ENCODE peak calls at places on chromosomes 6 and 20, in nine cellular contexts. M is K562, H is upper lobe of left lung, D is HepG2, Z is transverse colon, Y is stomach, A is sigmoid colon, J is GM12878, B is esophagus muscularis mucosa. F is an unnamed sample.

GRCh38 chr6:117481278-117481925 is 1.1 kb upstream of the DCBLD1 start:
- DNase-seq in J (no peak), Z (peak; percentile 51), D (peak; percentile 84), H (no peak), A (no peak), Y (peak; percentile 28), B (no peak), M (peak; percentile 15), F (no peak)

GRCh38 chr20:47489448-47489872 is 12.2 kb upstream of the NCOA3 start:
- DNase-seq in Y (no peak), Z (peak; percentile 37), D (no peak), H (peak; percentile 50), M (no peak), A (peak; percentile 73), J (no peak), B (no peak), F (no peak)

GRCh38 chr6:144899161-144899560 is 614.0 kb downstream of the UTRN start:
- DNase-seq in Y (no peak), H (no peak), M (no peak), A (no peak), D (no peak), B (no peak), Z (no peak), J (no peak), F (no peak)

GRCh38 chr6:144285548-144285797 is 338 bp downstream of the UTRN start:
- DNase-seq in H (no peak), A (no peak), Z (no peak), B (no peak), D (no peak), M (no peak), J (no peak), Y (no peak), F (no peak)

GRCh38 chr20:41848180-41848579 is 230.0 kb upstream of the CHD6 start:
- DNase-seq in B (no peak), A (no peak), H (no peak), M (peak; percentile 24), Z (no peak), D (peak; percentile 29), Y (no peak), J (no peak), F (no peak)

GRCh38 chr6:133767571-133767970 is 121.3 kb upstream of the TCF21 start:
- DNase-seq in B (no peak), H (no peak), Y (no peak), M (no peak), Z (no peak), A (no peak), D (no peak), J (no peak), F (no peak)

GRCh38 chr20:17557675-17558006 is 12.2 kb upstream of the DSTN start:
- DNase-seq in Z (peak; percentile 37), Y (peak; percentile 59), H (peak; percentile 70), J (no peak), D (peak; percentile 50), B (no peak), A (no peak), M (no peak), F (no peak)

GRCh38 chr20:54085425-54085824 is 15.0 kb upstream of the BCAS1 start:
- DNase-seq in B (no peak), J (no peak), Z (no peak), H (no peak), D (no peak), A (no peak), Y (no peak), M (no peak), F (no peak)

GRCh38 chr20:32574296-32575226 is 10.6 kb downstream of the NOL4L start:
- DNase-seq in M (peak; percentile 79), H (peak; percentile 52), J (no peak), Z (no peak), D (no peak), Y (no peak), B (no peak), A (no peak), F (no peak)

GRCh38 chr6:154435400-154435945 is 75.0 kb downstream of the CNKSR3 start:
- DNase-seq in A (no peak), M (no peak), B (no peak), J (no peak), Z (no peak), Y (no peak), D (no peak), H (no peak), F (no peak)

GRCh38 chr6:122868137-122868536 is 79.1 kb downstream of the SMPDL3A start:
- DNase-seq in D (no peak), H (no peak), Z (no peak), J (no peak), A (no peak), M (no peak), B (no peak), Y (no peak), F (no peak)

GRCh38 chr20:36472656-36473071 is 68.7 kb upstream of the MYL9 start:
- DNase-seq in M (peak; percentile 76), Z (peak; percentile 82), J (no peak), A (peak; percentile 83), D (no peak), H (peak; percentile 72), Y (peak; percentile 54), B (no peak), F (peak; percentile 83)

GRCh38 chr6:2862712-2863174 is 21.1 kb upstream of the SERPINB1 start:
- DNase-seq in A (no peak), B (peak; percentile 42), D (no peak), Y (no peak), Z (no peak), H (no peak), J (peak; percentile 93), M (no peak), F (no peak)

GRCh38 chr6:2157441-2158127 is 87.8 kb downstream of the GMDS start:
- DNase-seq in B (no peak), Z (no peak), M (no peak), Y (no peak), H (no peak), D (peak; percentile 23), J (peak; percentile 34), A (no peak), F (no peak)

GRCh38 chr6:142045380-142046270 is 87.1 kb upstream of the GJE1 start:
- DNase-seq in M (no peak), D (no peak), H (no peak), Z (no peak), J (no peak), Y (no peak), A (no peak), B (no peak), F (no peak)

DNA sequence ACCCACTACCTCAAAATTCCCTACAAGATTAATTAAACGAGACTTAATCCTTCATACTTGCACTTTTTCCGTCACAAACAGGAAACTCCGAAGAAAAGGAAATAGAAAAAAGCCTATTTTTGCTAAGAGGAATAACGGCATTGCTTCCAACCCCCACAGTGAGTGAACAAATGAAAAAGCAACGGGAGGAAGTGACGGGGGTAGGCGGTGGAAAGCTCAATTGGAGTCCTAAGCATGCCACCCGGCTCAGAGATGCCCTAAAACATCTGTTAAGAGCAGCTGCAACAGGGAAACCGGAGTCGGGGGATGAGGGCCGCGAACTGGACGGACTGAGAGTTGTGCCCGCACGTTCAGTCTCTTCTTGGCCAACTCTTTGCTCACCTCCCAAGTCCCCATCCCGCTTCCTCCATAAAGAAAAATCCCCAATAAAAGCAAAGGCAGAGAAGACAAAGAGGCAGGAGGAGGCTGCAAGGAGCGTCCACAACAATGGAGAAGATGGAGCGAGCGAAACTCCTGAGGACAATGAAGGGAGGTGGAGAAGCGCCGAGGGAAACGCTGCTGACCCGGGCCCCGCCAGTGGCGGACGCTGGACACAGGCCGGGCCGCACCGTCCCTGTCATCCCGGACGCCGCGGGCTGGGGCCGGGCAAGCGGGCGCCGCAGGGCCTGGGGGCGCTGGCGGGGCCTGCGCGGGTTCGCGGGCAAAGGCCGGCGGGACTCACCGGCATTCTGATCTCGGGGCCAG is 671 bp downstream of the SEC63 start:
- DNase-seq in A (peak; percentile 76), Y (peak; percentile 46), Z (peak; percentile 66), B (no peak), J (no peak), H (peak; percentile 61), D (peak; percentile 47), M (peak; percentile 27), F (peak; percentile 76)
- TF ChIP-seq POLR2AphosphoS5 in A (peak; percentile 20), Y (no peak), Z (peak; percentile 47), B (peak; percentile 40), J (no peak), H (peak; percentile 17), D (peak; percentile 39), M (no peak), F (no peak)

DNA sequence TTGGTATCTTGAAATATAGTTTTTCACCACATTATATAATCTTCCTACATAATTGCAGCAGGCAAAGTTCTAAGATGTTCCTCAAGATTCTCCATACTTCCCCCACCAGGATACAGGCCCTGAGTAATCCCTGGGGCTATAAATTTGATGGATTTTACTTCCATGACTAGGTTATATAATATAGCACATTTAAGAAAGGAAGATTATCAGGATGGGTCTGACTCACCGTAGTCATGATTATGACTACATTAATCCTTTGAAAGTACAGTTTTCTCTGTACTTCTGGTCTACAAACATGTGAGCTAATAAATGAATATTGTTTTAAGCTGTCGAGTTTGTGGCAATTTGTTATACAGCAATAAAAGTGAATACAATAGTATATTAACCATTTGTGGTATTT is 122.5 kb downstream of the MACROD2 start:
- DNase-seq in D (no peak), A (no peak), B (no peak), Z (no peak), M (no peak), Y (no peak), J (no peak), H (no peak), F (no peak)
- TF ChIP-seq POLR2A in D (no peak), A (no peak), B (no peak), Z (no peak), M (no peak), Y (no peak), J (no peak), H (no peak), F (no peak)

GRCh38 chr6:15325540-15325955 is 79.7 kb downstream of the JARID2 start:
- DNase-seq in D (no peak), A (no peak), H (no peak), J (no peak), Z (no peak), Y (no peak), B (no peak), M (no peak), F (no peak)

GRCh38 chr6:15329154-15329781 is 83.4 kb downstream of the JARID2 start:
- DNase-seq in M (no peak), D (no peak), B (no peak), Z (no peak), Y (no peak), H (no peak), A (no peak), J (no peak), F (no peak)

GRCh38 chr6:15326072-15326614 is 80.3 kb downstream of the JARID2 start:
- DNase-seq in J (no peak), Y (no peak), M (no peak), H (no peak), D (no peak), Z (no peak), B (no peak), A (no peak), F (no peak)

GRCh38 chr6:15324427-15324985 is 78.6 kb downstream of the JARID2 start:
- DNase-seq in H (no peak), Y (no peak), B (no peak), Z (no peak), D (peak; percentile 64), A (no peak), M (no peak), J (no peak), F (no peak)

GRCh38 chr6:15327271-15327670 is 81.4 kb downstream of the JARID2 start:
- DNase-seq in J (no peak), H (peak; percentile 36), M (peak; percentile 57), Y (peak; percentile 44), B (no peak), D (no peak), Z (peak; percentile 50), A (no peak), F (no peak)
- TF ChIP-seq EP300 in J (no peak), H (no peak), M (peak; percentile 21), Y (no peak), B (no peak), D (no peak), Z (no peak), A (no peak), F (no peak)

GRCh38 chr6:7235712-7236311 is 77.2 kb downstream of the SSR1 start:
- DNase-seq in Y (peak; percentile 79), Z (peak; percentile 40), H (peak; percentile 64), J (no peak), M (no peak), D (no peak), A (no peak), B (no peak), F (peak; percentile 66)
- TF ChIP-seq POLR2AphosphoS5 in Y (no peak), Z (no peak), H (no peak), J (no peak), M (no peak), D (no peak), A (no peak), B (no peak), F (no peak)